ENCODE peak calls at places on chromosome X, in nine cellular contexts. Y is DND-41, Z is heart right ventricle, H is adrenal gland, C is WTC11, Q is transverse colon, A is neural crest cell, V is psoas muscle, U is upper lobe of left lung. K is an unnamed sample.

GRCh38 chrX:56813318-56813837 is 84.3 kb downstream of the NBDY start:
- DNase-seq in A (no peak), Q (no peak), U (peak; percentile 39), H (no peak), Z (no peak), V (peak; percentile 23), C (no peak), Y (peak; percentile 48), K (no peak)

GRCh38 chrX:37314526-37314925 is 34.6 kb upstream of the PRRG1 start:
- DNase-seq in Q (no peak), C (no peak), H (no peak), U (no peak), V (no peak), Z (no peak), A (no peak), Y (no peak), K (no peak)

GRCh38 chrX:46628406-46629371 is 55.1 kb downstream of the CHST7 start:
- DNase-seq in Q (peak; percentile 16), Y (no peak), U (peak; percentile 66), C (no peak), H (no peak), A (no peak), V (peak; percentile 74), Z (peak; percentile 48), K (no peak)

GRCh38 chrX:65821721-65822496 is 154.5 kb downstream of the MSN start:
- DNase-seq in Z (peak; percentile 23), V (peak; percentile 13), H (no peak), Q (peak; percentile 53), A (no peak), U (peak; percentile 30), Y (no peak), C (peak; percentile 42), K (no peak)

GRCh38 chrX:53926030-53926429 is 118.2 kb downstream of the PHF8 start:
- DNase-seq in Q (no peak), Y (no peak), H (no peak), C (no peak), U (no peak), V (no peak), Z (no peak), A (no peak), K (no peak)

GRCh38 chrX:104432321-104432720 is 133.7 kb upstream of the IL1RAPL2 start:
- DNase-seq in V (no peak), Q (peak; percentile 7), Y (no peak), Z (no peak), A (no peak), U (no peak), H (no peak), C (no peak), K (no peak)

GRCh38 chrX:56804867-56805266 is 75.8 kb downstream of the NBDY start:
- DNase-seq in V (no peak), C (no peak), U (no peak), Y (no peak), Q (no peak), H (no peak), A (no peak), Z (no peak), K (no peak)

GRCh38 chrX:107429090-107429489 is 20.4 kb upstream of the FRMPD3 start:
- DNase-seq in A (no peak), V (no peak), H (peak; percentile 28), Q (peak; percentile 34), U (no peak), Z (no peak), Y (peak; percentile 12), C (peak; percentile 56), K (no peak)

GRCh38 chrX:154090731-154091130 is 6.8 kb downstream of the MECP2 start:
- DNase-seq in U (no peak), H (no peak), C (no peak), Z (no peak), Y (no peak), Q (no peak), V (no peak), A (no peak), K (no peak)

GRCh38 chrX:112066813-112067212 is 15.8 kb downstream of the TRPC5 start:
- DNase-seq in C (no peak), Q (no peak), H (no peak), Y (no peak), U (no peak), V (no peak), Z (no peak), A (no peak), K (no peak)

GRCh38 chrX:97858592-97858991 is 974.9 kb downstream of the RPA4 start:
- DNase-seq in Q (no peak), A (no peak), Z (no peak), V (no peak), U (no peak), Y (no peak), C (no peak), H (no peak), K (no peak)

GRCh38 chrX:40154229-40154852 is 56.6 kb upstream of the BCOR start:
- DNase-seq in Y (peak; percentile 56), A (peak; percentile 41), Q (no peak), V (no peak), Z (peak; percentile 57), U (no peak), H (peak; percentile 63), C (peak; percentile 48), K (no peak)

GRCh38 chrX:67724359-67725110 is 180.7 kb downstream of the AR start:
- DNase-seq in Y (no peak), C (peak; percentile 10), U (no peak), Z (no peak), A (no peak), Q (no peak), V (no peak), H (no peak), K (no peak)
- TF ChIP-seq CTCF in Y (no peak), C (no peak), U (no peak), Z (peak; percentile 21), A (no peak), Q (no peak), V (peak; percentile 15), H (peak; percentile 21), K (no peak)

GRCh38 chrX:12488220-12488619 is 303.0 kb upstream of the PRPS2 start:
- DNase-seq in H (no peak), Z (no peak), Y (no peak), U (no peak), V (no peak), C (no peak), Q (no peak), A (no peak), K (no peak)
- TF ChIP-seq CTCF in H (no peak), Z (no peak), Y (no peak), U (no peak), V (no peak), C (no peak), Q (no peak), A (no peak), K (no peak)

GRCh38 chrX:102712967-102713677 is 874 bp downstream of the GPRASP2 start:
- DNase-seq in Z (peak; percentile 14), C (peak; percentile 35), A (peak; percentile 18), U (peak; percentile 36), Q (peak; percentile 55), Y (no peak), V (peak; percentile 36), H (peak; percentile 82), K (peak; percentile 47)
- TF ChIP-seq CTCF in Z (peak; percentile 64), C (peak; percentile 13), A (peak; percentile 69), U (peak; percentile 68), Q (peak; percentile 48), Y (no peak), V (peak; percentile 39), H (peak; percentile 77), K (peak; percentile 58)

GRCh38 chrX:10636337-10636736 is 16.0 kb upstream of the MID1 start:
- DNase-seq in U (peak; percentile 33), Z (no peak), A (no peak), C (peak; percentile 18), H (peak; percentile 25), Y (no peak), V (no peak), Q (peak; percentile 28), K (no peak)
- TF ChIP-seq CTCF in U (peak; percentile 64), Z (peak; percentile 58), A (peak; percentile 60), C (no peak), H (peak; percentile 67), Y (no peak), V (peak; percentile 36), Q (peak; percentile 46), K (no peak)

DNA sequence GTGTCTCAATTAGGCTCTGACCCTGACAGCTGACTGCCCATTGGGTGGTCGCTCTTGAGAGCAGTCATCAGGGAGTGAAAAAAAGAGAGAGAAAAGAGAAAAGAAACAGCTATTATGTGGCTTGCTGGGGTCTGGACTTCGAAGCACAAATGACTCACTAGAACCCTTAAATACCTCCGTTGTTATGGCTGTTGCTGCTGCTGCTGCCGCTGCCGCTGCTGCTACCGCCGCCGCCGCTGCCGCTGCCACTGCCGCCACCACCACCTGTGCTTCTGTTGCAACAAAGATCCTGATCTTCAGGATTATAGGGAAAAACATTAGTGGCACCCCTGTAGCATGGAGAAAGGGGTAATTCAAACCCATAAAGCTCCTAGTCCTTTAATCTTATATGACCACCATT is 70.8 kb downstream of the GSPT2 start:
- DNase-seq in Q (no peak), C (no peak), V (no peak), H (no peak), A (no peak), U (no peak), Z (no peak), Y (no peak), K (no peak)
- TF ChIP-seq CTCF in Q (no peak), C (no peak), V (no peak), H (no peak), A (no peak), U (no peak), Z (no peak), Y (no peak), K (no peak)

GRCh38 chrX:100615015-100615414 is 21.6 kb downstream of the TSPAN6 start:
- DNase-seq in Y (no peak), H (peak; percentile 26), Z (no peak), V (no peak), C (no peak), U (no peak), Q (peak; percentile 18), A (no peak), K (no peak)
- TF ChIP-seq CTCF in Y (no peak), H (peak; percentile 41), Z (peak; percentile 45), V (peak; percentile 28), C (no peak), U (peak; percentile 12), Q (peak; percentile 35), A (peak; percentile 74), K (peak; percentile 56)

DNA sequence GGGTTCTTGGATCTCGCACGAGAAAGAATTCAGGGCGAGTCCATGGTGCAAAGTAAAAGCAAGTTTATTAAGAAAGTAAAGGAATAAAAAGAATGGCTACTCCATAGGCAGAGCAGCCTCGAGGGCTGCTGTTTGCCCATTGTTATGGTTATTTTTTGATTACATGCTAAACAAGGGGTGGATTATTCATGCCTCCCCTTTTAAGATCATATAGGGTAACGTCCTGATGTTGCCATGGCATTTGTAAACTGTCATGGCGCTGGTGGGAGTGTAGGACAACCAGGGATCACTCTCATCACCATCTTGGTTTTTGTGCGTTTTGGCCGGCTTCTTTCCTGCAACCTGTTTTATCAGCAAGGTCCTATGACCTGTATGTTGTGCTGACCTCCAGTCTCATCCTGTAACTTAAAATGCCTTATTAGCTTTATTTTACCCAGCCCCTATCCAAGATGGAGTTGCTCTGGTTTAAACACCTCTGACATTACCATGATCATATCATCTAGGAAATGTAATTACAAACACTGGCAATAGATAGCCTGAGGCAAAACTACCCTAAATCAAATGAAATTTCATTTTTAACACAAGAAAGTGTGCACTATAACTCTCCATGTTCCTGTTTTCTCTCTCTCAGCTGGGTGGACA is 94.3 kb upstream of the ATXN3L start:
- DNase-seq in C (no peak), A (no peak), H (no peak), Q (no peak), U (no peak), Z (no peak), V (no peak), Y (no peak), K (no peak)
- TF ChIP-seq CTCF in C (no peak), A (no peak), H (no peak), Q (no peak), U (no peak), Z (no peak), V (no peak), Y (no peak), K (no peak)